ENCODE peak calls at places on chromosomes 3 and 15, in ten cellular contexts. Y, D, R, C, E, X, G, K, Q and N are unnamed samples.

GRCh38 chr3:196227629-196228493 is 11.5 kb downstream of the SLC51A start:
- DNase-seq in K (no peak), C (no peak), X (no peak), Q (no peak), E (no peak), D (no peak), R (peak), G (no peak), Y (no peak), N (no peak)

GRCh38 chr3:133926736-133927542 is 31.3 kb upstream of the RAB6B start:
- DNase-seq in R (peak), C (no peak), Q (no peak), X (no peak), K (no peak), E (no peak), Y (no peak), D (peak), G (no peak), N (no peak)

GRCh38 chr3:48271763-48272498 is 31.0 kb downstream of the ZNF589 start:
- DNase-seq in Y (no peak), C (no peak), K (no peak), E (no peak), X (no peak), Q (no peak), G (no peak), R (no peak), D (no peak), N (no peak)

GRCh38 chr3:32239638-32240550 is 1.4 kb downstream of the CMTM8 start:
- DNase-seq in R (peak), K (no peak), G (no peak), X (peak), D (peak), Q (peak), C (no peak), E (peak), Y (peak), N (no peak)

GRCh38 chr3:47781326-47781684 is 388 bp downstream of the SMARCC1 start:
- DNase-seq in K (peak), C (no peak), R (peak), X (peak), E (peak), Q (peak), Y (no peak), G (no peak), D (peak), N (no peak)

GRCh38 chr15:81195339-81195864 is 1.3 kb upstream of the IL16 start:
- DNase-seq in Y (no peak), Q (no peak), E (no peak), R (no peak), X (no peak), D (no peak), G (no peak), C (no peak), K (no peak), N (no peak)

GRCh38 chr15:83844742-83845141 is 190.8 kb downstream of the ADAMTSL3 start:
- DNase-seq in X (no peak), K (no peak), Y (no peak), C (no peak), Q (no peak), E (no peak), D (no peak), R (no peak), G (no peak), N (no peak)

GRCh38 chr3:158847885-158848284 is 46.0 kb downstream of the MFSD1 start:
- DNase-seq in X (no peak), D (no peak), R (no peak), E (no peak), C (no peak), K (no peak), Q (no peak), G (no peak), Y (no peak), N (no peak)

GRCh38 chr3:178260887-178261286 is 275.3 kb upstream of the KCNMB2 start:
- DNase-seq in R (peak), C (no peak), E (no peak), Y (no peak), X (no peak), K (no peak), D (no peak), Q (no peak), G (no peak), N (no peak)

GRCh38 chr15:99427210-99427609 is 138.6 kb upstream of the MEF2A start:
- DNase-seq in C (no peak), G (no peak), E (no peak), Y (no peak), R (no peak), D (no peak), X (no peak), K (no peak), Q (no peak), N (no peak)

GRCh38 chr15:65804252-65804931 is 12.3 kb upstream of the DENND4A start:
- DNase-seq in Q (no peak), X (no peak), Y (no peak), D (no peak), K (no peak), E (no peak), C (no peak), R (no peak), G (no peak), N (no peak)

GRCh38 chr3:180747805-180748361 is 68.6 kb upstream of the CCDC39 start:
- DNase-seq in K (no peak), Y (no peak), Q (no peak), E (no peak), D (no peak), X (no peak), R (no peak), C (peak), G (no peak), N (no peak)

GRCh38 chr3:108127301-108127988 is 36.6 kb upstream of the CD47 start:
- DNase-seq in E (peak), Q (peak), G (no peak), R (no peak), K (peak), C (no peak), D (no peak), Y (no peak), X (no peak), N (no peak)

GRCh38 chr3:30638685-30639412 is 32.4 kb downstream of the TGFBR2 start:
- DNase-seq in D (no peak), E (no peak), Q (no peak), K (no peak), G (no peak), Y (no peak), C (no peak), R (no peak), X (no peak), N (no peak)

GRCh38 chr3:15460891-15461524 is 33.6 kb downstream of the EAF1 start:
- DNase-seq in E (no peak), R (no peak), D (no peak), Y (no peak), C (no peak), K (peak), X (no peak), Q (no peak), G (no peak), N (no peak)

GRCh38 chr3:10205461-10206165 is 40.9 kb downstream of the IRAK2 start:
- DNase-seq in X (peak), E (no peak), D (no peak), G (no peak), K (no peak), C (no peak), Q (no peak), Y (no peak), R (no peak), N (no peak)

GRCh38 chr3:147613710-147614109 is 204.5 kb downstream of the ZIC1 start:
- DNase-seq in K (no peak), D (no peak), Y (no peak), X (no peak), C (no peak), R (no peak), E (no peak), Q (no peak), G (no peak), N (no peak)

GRCh38 chr15:71334874-71335273 is 219.6 kb downstream of the THSD4 start:
- DNase-seq in R (no peak), C (no peak), G (no peak), D (no peak), K (no peak), X (no peak), Y (no peak), Q (no peak), E (no peak), N (no peak)

GRCh38 chr3:114484895-114485294 is 191.1 kb downstream of the TIGIT start:
- DNase-seq in G (no peak), X (no peak), C (no peak), R (no peak), D (no peak), Q (no peak), Y (no peak), E (no peak), K (no peak), N (no peak)

GRCh38 chr3:152073267-152073666 is 195.5 kb upstream of the MBNL1 start:
- DNase-seq in X (no peak), K (no peak), R (no peak), G (no peak), E (no peak), Y (no peak), C (no peak), Q (no peak), D (no peak), N (no peak)

GRCh38 chr3:15812183-15812582 is 14.4 kb upstream of the ANKRD28 start:
- DNase-seq in D (no peak), K (no peak), C (no peak), Q (no peak), X (no peak), R (no peak), E (no peak), Y (no peak), G (no peak), N (no peak)

GRCh38 chr15:96337354-96337990 is 7.0 kb downstream of the NR2F2 start:
- DNase-seq in D (no peak), X (no peak), Y (no peak), C (no peak), G (no peak), K (no peak), Q (no peak), R (no peak), E (no peak), N (no peak)

GRCh38 chr15:34841220-34841841 is 46.0 kb upstream of the ACTC1 start:
- DNase-seq in R (no peak), Q (no peak), D (no peak), E (no peak), X (no peak), K (no peak), G (no peak), Y (no peak), C (no peak), N (no peak)